ENCODE peak calls at places on chromosomes 3 and 15, in four cellular contexts. N is fibroblast of villous mesenchyme; J is activated CD8-positive, alpha-beta T cell treated with anti-CD3 and anti-CD28 coated beads for 36 hours; U is GM13977. A is an unnamed sample.
A peak's percentile ranks its signal among the peaks of the same experiment; 100 is the strongest.

GRCh38 chr3:122481390-122481789 is 33.3 kb downstream of the KPNA1 start:
- DNase-seq in J (peak; percentile 19), N (no peak), U (no peak), A (no peak)

GRCh38 chr3:58260261-58260731 is 22.7 kb downstream of the ABHD6 start:
- DNase-seq in J (peak; percentile 61), U (no peak), N (peak; percentile 55), A (peak; percentile 38)

GRCh38 chr15:77025066-77025435 is 30.1 kb downstream of the PSTPIP1 start:
- DNase-seq in N (no peak), J (no peak), U (no peak), A (no peak)

GRCh38 chr3:23325466-23326065 is 122.4 kb downstream of the UBE2E2 start:
- DNase-seq in J (no peak), N (no peak), U (no peak), A (no peak)

GRCh38 chr3:177545964-177546363 is 348.7 kb upstream of the TBL1XR1 start:
- DNase-seq in N (no peak), J (no peak), U (no peak), A (no peak)

GRCh38 chr3:43759297-43759782 is 68.6 kb downstream of the ABHD5 start:
- DNase-seq in U (no peak), N (peak; percentile 72), J (peak; percentile 14), A (no peak)

GRCh38 chr15:46660096-46660842 is 1025.4 kb downstream of the SQOR start:
- DNase-seq in J (no peak), U (no peak), N (no peak), A (no peak)

GRCh38 chr15:97786741-97787140 is 173.8 kb upstream of the ARRDC4 start:
- DNase-seq in J (no peak), N (no peak), U (no peak), A (no peak)

GRCh38 chr15:83483612-83484011 is 36.5 kb downstream of the SH3GL3 start:
- DNase-seq in U (no peak), N (no peak), J (no peak), A (no peak)

GRCh38 chr3:101509276-101509675 is 3.7 kb downstream of the SENP7 start:
- DNase-seq in J (no peak), U (no peak), N (no peak), A (no peak)

GRCh38 chr3:97772926-97773325 is 8.4 kb downstream of the ARL6 start:
- DNase-seq in U (no peak), N (no peak), J (no peak), A (no peak)
- TF ChIP-seq CTCF in U (no peak), N (no peak), J (no peak), A (no peak)

DNA sequence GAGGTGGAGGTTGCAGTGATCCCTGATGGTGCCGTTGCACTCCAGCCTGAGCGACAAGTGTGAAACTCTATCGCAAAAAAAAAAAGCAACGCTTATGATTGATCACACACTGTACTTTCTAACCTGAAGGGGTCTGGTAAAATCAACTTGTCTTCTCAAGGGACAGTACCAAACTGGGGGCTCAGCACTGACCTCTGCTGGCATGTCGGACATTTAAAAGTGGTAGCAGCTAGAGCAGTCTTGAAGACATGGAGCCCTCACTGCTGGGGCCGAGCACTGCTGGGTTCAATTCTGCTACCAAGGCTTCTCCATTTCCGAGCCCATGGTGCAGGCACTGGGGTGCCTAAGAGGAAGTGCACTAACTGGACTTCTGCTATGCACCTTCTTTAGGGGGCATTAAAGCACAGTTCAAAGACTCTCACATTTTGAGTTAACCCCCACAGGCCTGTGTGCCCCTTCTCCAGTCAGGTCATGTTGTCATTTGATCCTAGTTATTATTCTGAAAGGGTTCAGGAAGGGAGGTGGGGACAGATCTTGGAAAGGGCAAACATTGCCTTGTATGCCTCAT is 26.4 kb upstream of the LAMP3 start:
- DNase-seq in N (peak; percentile 23), J (peak; percentile 64), U (peak; percentile 55), A (peak; percentile 60)
- TF ChIP-seq CTCF in N (peak; percentile 34), J (peak; percentile 28), U (peak; percentile 55), A (peak; percentile 45)

GRCh38 chr3:7445331-7445730 is 584.4 kb downstream of the GRM7 start:
- DNase-seq in U (no peak), N (no peak), J (no peak), A (no peak)
- TF ChIP-seq CTCF in U (no peak), N (no peak), J (no peak), A (no peak)

DNA sequence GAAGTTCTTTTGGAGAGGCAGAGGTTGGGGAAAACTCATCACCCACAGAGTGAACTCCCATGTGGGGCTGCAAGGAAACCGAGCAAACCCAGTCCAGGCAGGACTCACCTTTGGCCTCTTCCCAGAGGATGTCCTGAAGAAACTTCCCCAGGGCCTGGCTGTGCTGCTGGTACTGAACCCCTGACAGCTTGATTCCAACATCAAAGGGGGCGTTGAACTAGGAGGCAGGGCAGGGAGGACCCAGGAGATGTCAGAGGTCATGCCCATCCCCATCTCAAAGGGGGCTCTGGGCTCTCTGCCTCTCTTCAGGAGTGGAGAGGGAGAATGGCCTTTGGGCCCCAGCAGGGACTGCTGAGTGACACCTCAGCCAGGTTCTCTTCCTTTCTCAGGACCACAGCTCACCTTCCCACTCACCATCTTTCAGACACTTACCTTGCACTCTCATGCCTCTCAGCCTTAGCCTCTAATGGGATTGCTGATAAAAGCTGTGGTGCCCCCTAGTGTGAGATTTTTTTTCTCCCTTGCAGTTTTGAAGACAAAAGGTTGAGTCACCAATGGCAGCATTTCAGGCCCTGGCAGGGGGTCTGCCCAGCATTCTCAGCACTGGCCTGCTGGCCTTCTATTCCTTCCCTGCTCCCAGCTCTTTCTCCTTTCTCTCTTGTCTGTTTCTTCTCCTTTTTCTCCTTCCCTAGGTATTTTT is 6.0 kb downstream of the GHRL start:
- DNase-seq in J (peak; percentile 60), U (peak; percentile 56), N (no peak), A (peak; percentile 50)
- TF ChIP-seq CTCF in J (peak; percentile 37), U (peak; percentile 51), N (no peak), A (peak; percentile 28)